ENCODE peak calls at places on chromosomes 1 and 21, in nine cellular contexts. One of them, this sample, is unnamed.

GRCh38 chr1:119416006-119416640 is 1.2 kb downstream of the HSD3B2 start:
- DNase-seq in T-helper 1 cell: no peak
- DNase-seq in GM23248: no peak
- DNase-seq in body of pancreas: no peak
- DNase-seq in breast epithelium: no peak
- DNase-seq in GM06990: no peak
- DNase-seq in glutamatergic neuron: no peak
- DNase-seq in left ventricle myocardium inferior: no peak
- DNase-seq in stimulated activated CD8-positive, alpha-beta memory T cell treated with anti-CD3 and anti-CD28 coated beads, Interleukin-12 subunit alpha, Interleukin-12 subunit beta, amount 100 ng/mL, for 4 hours: no peak
- DNase-seq in this sample: no peak

GRCh38 chr1:21869620-21870121 is 57.6 kb downstream of the LDLRAD2 start:
- DNase-seq in breast epithelium: peak; percentile 92
- DNase-seq in stimulated activated CD8-positive, alpha-beta memory T cell treated with anti-CD3 and anti-CD28 coated beads, Interleukin-12 subunit alpha, Interleukin-12 subunit beta, amount 100 ng/mL, for 4 hours: no peak
- DNase-seq in GM23248: peak; percentile 95
- DNase-seq in body of pancreas: peak; percentile 80
- DNase-seq in GM06990: no peak
- DNase-seq in glutamatergic neuron: no peak
- DNase-seq in left ventricle myocardium inferior: peak; percentile 79
- DNase-seq in T-helper 1 cell: no peak
- DNase-seq in this sample: no peak

GRCh38 chr1:214310010-214310409 is 29.1 kb downstream of the SMYD2 start:
- DNase-seq in glutamatergic neuron: no peak
- DNase-seq in GM06990: no peak
- DNase-seq in stimulated activated CD8-positive, alpha-beta memory T cell treated with anti-CD3 and anti-CD28 coated beads, Interleukin-12 subunit alpha, Interleukin-12 subunit beta, amount 100 ng/mL, for 4 hours: no peak
- DNase-seq in left ventricle myocardium inferior: no peak
- DNase-seq in T-helper 1 cell: no peak
- DNase-seq in breast epithelium: no peak
- DNase-seq in body of pancreas: no peak
- DNase-seq in GM23248: peak; percentile 40
- DNase-seq in this sample: no peak

GRCh38 chr1:206065547-206066143 is 12.7 kb downstream of the RHEX start:
- DNase-seq in GM23248: no peak
- DNase-seq in glutamatergic neuron: no peak
- DNase-seq in left ventricle myocardium inferior: no peak
- DNase-seq in stimulated activated CD8-positive, alpha-beta memory T cell treated with anti-CD3 and anti-CD28 coated beads, Interleukin-12 subunit alpha, Interleukin-12 subunit beta, amount 100 ng/mL, for 4 hours: no peak
- DNase-seq in GM06990: no peak
- DNase-seq in body of pancreas: no peak
- DNase-seq in breast epithelium: no peak
- DNase-seq in T-helper 1 cell: no peak
- DNase-seq in this sample: no peak

GRCh38 chr1:200346744-200347143 is 63.1 kb downstream of the ZNF281 start:
- DNase-seq in breast epithelium: no peak
- DNase-seq in body of pancreas: no peak
- DNase-seq in left ventricle myocardium inferior: no peak
- DNase-seq in T-helper 1 cell: no peak
- DNase-seq in glutamatergic neuron: no peak
- DNase-seq in stimulated activated CD8-positive, alpha-beta memory T cell treated with anti-CD3 and anti-CD28 coated beads, Interleukin-12 subunit alpha, Interleukin-12 subunit beta, amount 100 ng/mL, for 4 hours: no peak
- DNase-seq in GM23248: peak; percentile 80
- DNase-seq in GM06990: no peak
- DNase-seq in this sample: no peak

GRCh38 chr1:1156140-1157032 is 17.3 kb upstream of the TTLL10 start:
- DNase-seq in GM06990: no peak
- DNase-seq in T-helper 1 cell: no peak
- DNase-seq in body of pancreas: no peak
- DNase-seq in breast epithelium: no peak
- DNase-seq in GM23248: no peak
- DNase-seq in glutamatergic neuron: no peak
- DNase-seq in stimulated activated CD8-positive, alpha-beta memory T cell treated with anti-CD3 and anti-CD28 coated beads, Interleukin-12 subunit alpha, Interleukin-12 subunit beta, amount 100 ng/mL, for 4 hours: no peak
- DNase-seq in left ventricle myocardium inferior: no peak
- DNase-seq in this sample: no peak

GRCh38 chr21:15706686-15707085 is 23.1 kb upstream of the USP25 start:
- DNase-seq in body of pancreas: no peak
- DNase-seq in glutamatergic neuron: no peak
- DNase-seq in breast epithelium: no peak
- DNase-seq in stimulated activated CD8-positive, alpha-beta memory T cell treated with anti-CD3 and anti-CD28 coated beads, Interleukin-12 subunit alpha, Interleukin-12 subunit beta, amount 100 ng/mL, for 4 hours: no peak
- DNase-seq in T-helper 1 cell: no peak
- DNase-seq in GM23248: peak; percentile 94
- DNase-seq in left ventricle myocardium inferior: no peak
- DNase-seq in GM06990: no peak
- DNase-seq in this sample: no peak

GRCh38 chr1:209387969-209388329 is 195.6 kb upstream of the CAMK1G start:
- DNase-seq in left ventricle myocardium inferior: no peak
- DNase-seq in T-helper 1 cell: no peak
- DNase-seq in glutamatergic neuron: no peak
- DNase-seq in body of pancreas: no peak
- DNase-seq in GM06990: no peak
- DNase-seq in stimulated activated CD8-positive, alpha-beta memory T cell treated with anti-CD3 and anti-CD28 coated beads, Interleukin-12 subunit alpha, Interleukin-12 subunit beta, amount 100 ng/mL, for 4 hours: no peak
- DNase-seq in breast epithelium: no peak
- DNase-seq in GM23248: peak; percentile 45
- DNase-seq in this sample: no peak

GRCh38 chr1:39105841-39106765 is 80.0 kb downstream of the NDUFS5 start:
- DNase-seq in glutamatergic neuron: peak; percentile 60
- DNase-seq in body of pancreas: peak; percentile 74
- DNase-seq in breast epithelium: no peak
- DNase-seq in stimulated activated CD8-positive, alpha-beta memory T cell treated with anti-CD3 and anti-CD28 coated beads, Interleukin-12 subunit alpha, Interleukin-12 subunit beta, amount 100 ng/mL, for 4 hours: peak; percentile 35
- DNase-seq in GM06990: peak; percentile 63
- DNase-seq in left ventricle myocardium inferior: peak; percentile 48
- DNase-seq in GM23248: peak; percentile 67
- DNase-seq in T-helper 1 cell: peak; percentile 13
- DNase-seq in this sample: no peak

GRCh38 chr1:109623601-109624161 is 4.0 kb downstream of the AMPD2 start:
- DNase-seq in breast epithelium: no peak
- DNase-seq in GM06990: no peak
- DNase-seq in body of pancreas: no peak
- DNase-seq in glutamatergic neuron: no peak
- DNase-seq in GM23248: peak; percentile 40
- DNase-seq in stimulated activated CD8-positive, alpha-beta memory T cell treated with anti-CD3 and anti-CD28 coated beads, Interleukin-12 subunit alpha, Interleukin-12 subunit beta, amount 100 ng/mL, for 4 hours: no peak
- DNase-seq in T-helper 1 cell: no peak
- DNase-seq in left ventricle myocardium inferior: no peak
- DNase-seq in this sample: no peak